ENCODE peak calls at places on chromosome 4, in five cellular contexts. One of them, this sample, is unnamed.

GRCh38 chr4:52844596-52844995 is 17.5 kb upstream of the RASL11B start:
- DNase-seq in cardiac fibroblast: no peak
- DNase-seq in stimulated activated CD4-positive, alpha-beta T cell treated with anti-CD3 and anti-CD28 coated beads, Interleukin-1b, Interleukin-23, amount 100 ng/mL, for 24 hours: no peak
- DNase-seq in activated CD8-positive, alpha-beta memory T cell treated with anti-CD3 and anti-CD28 coated beads for 48 hours: no peak
- DNase-seq in H7: no peak
- DNase-seq in this sample: no peak

GRCh38 chr4:41060352-41061318 is 153.7 kb downstream of the APBB2 start:
- DNase-seq in cardiac fibroblast: peak; percentile 30
- DNase-seq in stimulated activated CD4-positive, alpha-beta T cell treated with anti-CD3 and anti-CD28 coated beads, Interleukin-1b, Interleukin-23, amount 100 ng/mL, for 24 hours: no peak
- DNase-seq in H7: no peak
- DNase-seq in activated CD8-positive, alpha-beta memory T cell treated with anti-CD3 and anti-CD28 coated beads for 48 hours: no peak
- DNase-seq in this sample: no peak

GRCh38 chr4:159227378-159227777 is 124.5 kb downstream of the RAPGEF2 start:
- DNase-seq in H7: no peak
- DNase-seq in cardiac fibroblast: no peak
- DNase-seq in activated CD8-positive, alpha-beta memory T cell treated with anti-CD3 and anti-CD28 coated beads for 48 hours: no peak
- DNase-seq in stimulated activated CD4-positive, alpha-beta T cell treated with anti-CD3 and anti-CD28 coated beads, Interleukin-1b, Interleukin-23, amount 100 ng/mL, for 24 hours: no peak
- DNase-seq in this sample: no peak

GRCh38 chr4:73709461-73710033 is 30.8 kb upstream of the CXCL8 start:
- DNase-seq in stimulated activated CD4-positive, alpha-beta T cell treated with anti-CD3 and anti-CD28 coated beads, Interleukin-1b, Interleukin-23, amount 100 ng/mL, for 24 hours: no peak
- DNase-seq in cardiac fibroblast: no peak
- DNase-seq in H7: no peak
- DNase-seq in activated CD8-positive, alpha-beta memory T cell treated with anti-CD3 and anti-CD28 coated beads for 48 hours: no peak
- DNase-seq in this sample: no peak

GRCh38 chr4:143356493-143356892 is 19.8 kb downstream of the GAB1 start:
- DNase-seq in stimulated activated CD4-positive, alpha-beta T cell treated with anti-CD3 and anti-CD28 coated beads, Interleukin-1b, Interleukin-23, amount 100 ng/mL, for 24 hours: no peak
- DNase-seq in H7: no peak
- DNase-seq in activated CD8-positive, alpha-beta memory T cell treated with anti-CD3 and anti-CD28 coated beads for 48 hours: no peak
- DNase-seq in cardiac fibroblast: no peak
- DNase-seq in this sample: no peak

GRCh38 chr4:90084277-90084966 is 42.8 kb upstream of the CCSER1 start:
- DNase-seq in H7: no peak
- DNase-seq in stimulated activated CD4-positive, alpha-beta T cell treated with anti-CD3 and anti-CD28 coated beads, Interleukin-1b, Interleukin-23, amount 100 ng/mL, for 24 hours: no peak
- DNase-seq in activated CD8-positive, alpha-beta memory T cell treated with anti-CD3 and anti-CD28 coated beads for 48 hours: no peak
- DNase-seq in cardiac fibroblast: no peak
- DNase-seq in this sample: no peak

GRCh38 chr4:146472404-146472803 is 49.3 kb downstream of the SLC10A7 start:
- DNase-seq in activated CD8-positive, alpha-beta memory T cell treated with anti-CD3 and anti-CD28 coated beads for 48 hours: no peak
- DNase-seq in H7: peak; percentile 28
- DNase-seq in cardiac fibroblast: no peak
- DNase-seq in stimulated activated CD4-positive, alpha-beta T cell treated with anti-CD3 and anti-CD28 coated beads, Interleukin-1b, Interleukin-23, amount 100 ng/mL, for 24 hours: no peak
- DNase-seq in this sample: no peak

GRCh38 chr4:6953751-6954380 is 44.2 kb downstream of the TBC1D14 start:
- DNase-seq in stimulated activated CD4-positive, alpha-beta T cell treated with anti-CD3 and anti-CD28 coated beads, Interleukin-1b, Interleukin-23, amount 100 ng/mL, for 24 hours: no peak
- DNase-seq in H7: peak; percentile 94
- DNase-seq in activated CD8-positive, alpha-beta memory T cell treated with anti-CD3 and anti-CD28 coated beads for 48 hours: no peak
- DNase-seq in cardiac fibroblast: peak; percentile 83
- DNase-seq in this sample: no peak

GRCh38 chr4:8039290-8039689 is 99.6 kb upstream of the AFAP1 start:
- DNase-seq in H7: peak; percentile 80
- DNase-seq in stimulated activated CD4-positive, alpha-beta T cell treated with anti-CD3 and anti-CD28 coated beads, Interleukin-1b, Interleukin-23, amount 100 ng/mL, for 24 hours: no peak
- DNase-seq in activated CD8-positive, alpha-beta memory T cell treated with anti-CD3 and anti-CD28 coated beads for 48 hours: no peak
- DNase-seq in cardiac fibroblast: peak; percentile 10
- DNase-seq in this sample: no peak

GRCh38 chr4:256492-256891 is 48.8 kb downstream of the ZNF732 start:
- DNase-seq in H7: no peak
- DNase-seq in activated CD8-positive, alpha-beta memory T cell treated with anti-CD3 and anti-CD28 coated beads for 48 hours: no peak
- DNase-seq in stimulated activated CD4-positive, alpha-beta T cell treated with anti-CD3 and anti-CD28 coated beads, Interleukin-1b, Interleukin-23, amount 100 ng/mL, for 24 hours: no peak
- DNase-seq in cardiac fibroblast: no peak
- DNase-seq in this sample: no peak

GRCh38 chr4:108743021-108743420 is 19.8 kb downstream of the ETNPPL start:
- DNase-seq in stimulated activated CD4-positive, alpha-beta T cell treated with anti-CD3 and anti-CD28 coated beads, Interleukin-1b, Interleukin-23, amount 100 ng/mL, for 24 hours: no peak
- DNase-seq in H7: peak; percentile 40
- DNase-seq in activated CD8-positive, alpha-beta memory T cell treated with anti-CD3 and anti-CD28 coated beads for 48 hours: no peak
- DNase-seq in cardiac fibroblast: no peak
- DNase-seq in this sample: no peak

This sample was measured in effector memory CD4-positive, alpha-beta T cell.